ENCODE peak calls at places on chromosomes 7 and 10, in seven cellular contexts. N is H7, U is AG04450, R is neuronal stem cell, J is brain microvascular endothelial cell, O is psoas muscle, P is dorsolateral prefrontal cortex. B is an unnamed sample. For H3K27me3, the result is how much of the 10 kb centered on the place peaks cover.

GRCh38 chr7:149209518-149210269 is 14.3 kb downstream of the ZNF282 start:
- DNase-seq in N (peak), U (no peak), R (peak), J (peak), O (peak), P (no peak), B (peak)

GRCh38 chr10:16509996-16510395 is 11.7 kb downstream of the C1QL3 start:
- DNase-seq in N (no peak), U (no peak), R (no peak), J (peak), O (no peak), P (no peak), B (no peak)

GRCh38 chr10:10133271-10133670 is 884.4 kb upstream of the CELF2 start:
- DNase-seq in N (no peak), U (no peak), R (peak), J (no peak), O (no peak), P (no peak), B (no peak)

GRCh38 chr7:137313196-137313595 is 30.3 kb downstream of the PTN start:
- DNase-seq in N (no peak), U (no peak), R (no peak), J (no peak), O (no peak), P (peak), B (no peak)

GRCh38 chr10:103584216-103585010 is 90.9 kb downstream of the NEURL1 start:
- DNase-seq in N (no peak), U (no peak), R (no peak), J (no peak), O (peak), P (no peak), B (peak)

GRCh38 chr7:79548616-79549206 is 95.2 kb upstream of the MAGI2 start:
- DNase-seq in N (no peak), U (no peak), R (no peak), J (no peak), O (no peak), P (no peak), B (no peak)

GRCh38 chr10:13775786-13776780 is 189.3 kb downstream of the PRPF18 start:
- DNase-seq in N (no peak), U (peak), R (no peak), J (peak), O (no peak), P (no peak), B (no peak)

GRCh38 chr7:78226059-78226658 is 427.6 kb downstream of the PHTF2 start:
- DNase-seq in N (peak), U (no peak), R (peak), J (no peak), O (no peak), P (no peak), B (no peak)

GRCh38 chr10:11557513-11557912 is 53.9 kb downstream of the USP6NL start:
- DNase-seq in N (no peak), U (no peak), R (no peak), J (no peak), O (no peak), P (no peak), B (no peak)

GRCh38 chr7:133591704-133592340 is 338.9 kb downstream of the EXOC4 start:
- DNase-seq in N (no peak), U (no peak), R (no peak), J (no peak), O (no peak), P (no peak), B (no peak)

GRCh38 chr10:91796332-91797076 is 1.7 kb upstream of the TNKS2 start:
- DNase-seq in N (peak), U (no peak), R (no peak), J (no peak), O (no peak), P (no peak), B (peak)

GRCh38 chr7:92135100-92135429 is 788 bp upstream of the CYP51A1 start:
- DNase-seq in N (peak), U (no peak), R (no peak), J (peak), O (no peak), P (peak), B (no peak)

GRCh38 chr7:116210345-116211005 is at the start of gene TES:
- DNase-seq in N (peak), U (no peak), R (peak), J (no peak), O (peak), P (no peak), B (peak)

GRCh38 chr7:64182036-64182790 is 24.8 kb upstream of the ZNF735 start:
- DNase-seq in N (no peak), U (no peak), R (no peak), J (no peak), O (no peak), P (no peak), B (no peak)

GRCh38 chr7:133602291-133602690 is 349.4 kb downstream of the EXOC4 start:
- DNase-seq in N (no peak), U (no peak), R (no peak), J (peak), O (no peak), P (no peak), B (no peak)

GRCh38 chr7:139682136-139683013 is 95.4 kb downstream of the HIPK2 start:
- DNase-seq in N (peak), U (no peak), R (no peak), J (peak), O (no peak), P (no peak), B (no peak)

GRCh38 chr7:112510032-112510742 is 29.4 kb downstream of the LSMEM1 start:
- DNase-seq in N (no peak), U (peak), R (no peak), J (peak), O (no peak), P (no peak), B (no peak)

GRCh38 chr7:74026406-74027123 is 1.4 kb upstream of the ELN start:
- DNase-seq in N (peak), U (no peak), R (peak), J (peak), O (peak), P (peak), B (peak)

GRCh38 chr7:49346200-49346899 is 422.0 kb downstream of the CDC14C start:
- DNase-seq in N (no peak), U (no peak), R (no peak), J (no peak), O (no peak), P (no peak), B (no peak)

GRCh38 chr10:97138174-97138573 is 47.6 kb downstream of the SLIT1 start:
- DNase-seq in N (peak), U (no peak), R (no peak), J (no peak), O (no peak), P (no peak), B (no peak)

GRCh38 chr7:125098377-125098970 is 168.8 kb upstream of the POT1 start:
- DNase-seq in N (no peak), U (no peak), R (no peak), J (peak), O (no peak), P (no peak), B (no peak)

GRCh38 chr7:152588350-152588749 is 87.6 kb downstream of the XRCC2 start:
- DNase-seq in N (no peak), U (peak), R (no peak), J (peak), O (no peak), P (no peak), B (no peak)

GRCh38 chr10:114028425-114028824 is 15.2 kb upstream of the ADRB1 start:
- DNase-seq in N (no peak), U (no peak), R (no peak), J (no peak), O (no peak), P (no peak), B (no peak)

GRCh38 chr10:103612462-103613365 is 119.2 kb downstream of the NEURL1 start:
- DNase-seq in N (no peak), U (peak), R (no peak), J (peak), O (no peak), P (peak), B (no peak)

GRCh38 chr7:70285176-70285575 is 686.9 kb downstream of the AUTS2 start:
- DNase-seq in N (no peak), U (no peak), R (no peak), J (no peak), O (no peak), P (no peak), B (no peak)

GRCh38 chr7:155985518-155986427 is 173.5 kb upstream of the SHH start:
- DNase-seq in N (peak), U (no peak), R (no peak), J (no peak), O (no peak), P (no peak), B (no peak)

GRCh38 chr10:131649609-131650008 is 251.2 kb upstream of the PPP2R2D start:
- DNase-seq in N (no peak), U (no peak), R (no peak), J (no peak), O (no peak), P (no peak), B (no peak)

GRCh38 chr10:42937048-42937447 is 139.8 kb upstream of the RET start:
- DNase-seq in N (no peak), U (no peak), R (no peak), J (no peak), O (no peak), P (no peak), B (no peak)

GRCh38 chr7:110650313-110650712 is 440.6 kb upstream of the LRRN3 start:
- DNase-seq in N (peak), U (no peak), R (no peak), J (no peak), O (no peak), P (no peak), B (no peak)

GRCh38 chr10:44006826-44007225 is 358.1 kb upstream of the ZNF32 start:
- DNase-seq in N (no peak), U (no peak), R (no peak), J (no peak), O (no peak), P (no peak), B (no peak)

GRCh38 chr7:99092064-99092720 is 51.7 kb downstream of the SMURF1 start:
- DNase-seq in N (no peak), U (no peak), R (no peak), J (no peak), O (no peak), P (peak), B (no peak)

GRCh38 chr10:77873558-77874380 is 52.8 kb downstream of the DLG5 start:
- DNase-seq in N (no peak), U (no peak), R (no peak), J (peak), O (peak), P (no peak), B (peak)

GRCh38 chr7:13115829-13116228 is 428.4 kb downstream of the ARL4A start:
- DNase-seq in N (no peak), U (no peak), R (no peak), J (no peak), O (no peak), P (no peak), B (no peak)

GRCh38 chr10:70578371-70578947 is 24.1 kb downstream of the PRF1 start:
- DNase-seq in N (no peak), U (peak), R (no peak), J (peak), O (no peak), P (no peak), B (no peak)

GRCh38 chr10:63883861-63884260 is 362.7 kb downstream of the REEP3 start:
- DNase-seq in N (no peak), U (no peak), R (no peak), J (no peak), O (no peak), P (no peak), B (no peak)

GRCh38 chr7:132933076-132933466 is 148.8 kb downstream of the CHCHD3 start:
- DNase-seq in N (no peak), U (no peak), R (no peak), J (peak), O (no peak), P (no peak), B (no peak)

GRCh38 chr10:75390178-75390577 is 11.4 kb downstream of the ZNF503 start:
- DNase-seq in N (no peak), U (no peak), R (no peak), J (no peak), O (no peak), P (no peak), B (no peak)

GRCh38 chr7:20075992-20076813 is 141.0 kb downstream of the MACC1 start:
- DNase-seq in N (no peak), U (no peak), R (no peak), J (no peak), O (no peak), P (no peak), B (no peak)

GRCh38 chr10:127802532-127803055 is 65.6 kb downstream of the FOXI2 start:
- DNase-seq in N (no peak), U (no peak), R (no peak), J (no peak), O (no peak), P (no peak), B (no peak)

GRCh38 chr10:9222917-9223316 is 1168.4 kb downstream of the GATA3 start:
- DNase-seq in N (no peak), U (no peak), R (no peak), J (no peak), O (no peak), P (no peak), B (no peak)

GRCh38 chr7:4631021-4631663 is 51.0 kb upstream of the FOXK1 start:
- DNase-seq in N (no peak), U (no peak), R (no peak), J (no peak), O (no peak), P (no peak), B (no peak)
- H3K27me3 ChIP-seq in N (under half), U (under half), R (under half), J (under half), O (under half), P (under half), B (under half)

DNA sequence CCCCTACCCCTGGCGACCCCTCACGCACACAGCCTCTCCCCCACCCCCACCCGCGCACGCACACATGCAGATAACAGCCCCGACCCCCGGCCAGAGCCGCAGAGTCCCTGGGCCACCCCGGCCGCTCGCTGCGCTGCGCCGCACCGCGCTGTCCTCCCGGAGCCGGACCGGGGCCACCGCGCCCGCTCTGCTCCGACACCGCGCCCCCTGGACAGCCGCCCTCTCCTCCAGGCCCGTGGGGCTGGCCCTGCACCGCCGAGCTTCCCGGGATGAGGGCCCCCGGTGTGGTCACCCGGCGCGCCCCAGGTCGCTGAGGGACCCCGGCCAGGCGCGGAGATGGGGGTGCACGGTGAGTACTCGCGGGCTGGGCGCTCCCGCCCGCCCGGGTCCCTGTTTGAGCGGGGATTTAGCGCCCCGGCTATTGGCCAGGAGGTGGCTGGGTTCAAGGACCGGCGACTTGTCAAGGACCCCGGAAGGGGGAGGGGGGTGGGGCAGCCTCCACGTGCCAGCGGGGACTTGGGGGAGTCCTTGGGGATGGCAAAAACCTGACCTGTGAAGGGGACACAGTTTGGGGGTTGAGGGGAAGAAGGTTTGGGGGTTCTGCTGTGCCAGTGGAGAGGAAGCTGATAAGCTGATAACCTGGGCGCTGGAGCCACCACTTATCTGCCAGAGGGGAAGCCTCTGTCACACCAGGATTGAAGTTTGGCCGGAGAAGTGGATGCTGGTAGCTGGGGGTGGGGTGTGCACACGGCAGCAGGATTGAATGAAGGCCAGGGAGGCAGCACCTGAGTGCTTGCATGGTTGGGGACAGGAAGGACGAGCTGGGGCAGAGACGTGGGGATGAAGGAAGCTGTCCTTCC is 607 bp downstream of the EPO start:
- DNase-seq in N (peak), U (no peak), R (no peak), J (no peak), O (no peak), P (no peak), B (no peak)
- H3K4me3 ChIP-seq in N (peak), U (no peak), R (no peak), J (no peak), O (no peak), P (no peak), B (no peak)

DNA sequence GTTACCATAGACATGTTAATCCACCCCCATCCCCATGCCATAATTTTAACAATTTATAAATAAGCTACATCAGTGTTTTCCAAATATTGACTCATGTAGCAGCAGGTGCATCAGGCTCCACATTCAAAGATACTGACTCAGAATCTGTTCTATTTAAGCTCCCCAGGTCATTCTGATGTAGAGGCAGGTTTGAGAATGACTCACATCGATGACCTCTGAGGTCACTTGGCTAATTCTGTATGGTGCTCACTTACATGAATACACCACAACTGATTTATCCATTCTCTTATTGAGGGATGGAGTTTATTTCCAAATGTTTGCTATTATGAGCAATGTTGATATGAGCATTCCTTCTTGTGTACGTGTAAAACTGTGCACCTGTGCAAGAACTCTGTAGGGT is 1159.0 kb downstream of the TYW1 start:
- DNase-seq in N (no peak), U (no peak), R (no peak), J (no peak), O (no peak), P (no peak), B (no peak)
- H3K27me3 ChIP-seq in N (under half), U (under half), R (under half), J (under half), O (under half), P (under half), B (under half)

GRCh38 chr7:130888017-130888371 is 154.0 kb upstream of the KLF14 start:
- DNase-seq in N (no peak), U (no peak), R (no peak), J (no peak), O (no peak), P (no peak), B (no peak)
- H3K4me3 ChIP-seq in N (no peak), U (peak), R (no peak), J (no peak), O (peak), P (no peak), B (no peak)

GRCh38 chr7:28315565-28316420 is 96.5 kb upstream of the CREB5 start:
- DNase-seq in N (no peak), U (no peak), R (no peak), J (no peak), O (no peak), P (no peak), B (no peak)

GRCh38 chr7:28318126-28318762 is 94.1 kb upstream of the CREB5 start:
- DNase-seq in N (no peak), U (no peak), R (no peak), J (no peak), O (no peak), P (no peak), B (no peak)

GRCh38 chr7:28312973-28313372 is 99.3 kb upstream of the CREB5 start:
- DNase-seq in N (no peak), U (no peak), R (no peak), J (no peak), O (no peak), P (no peak), B (no peak)

GRCh38 chr7:28311670-28312069 is 100.6 kb upstream of the CREB5 start:
- DNase-seq in N (peak), U (no peak), R (no peak), J (no peak), O (no peak), P (no peak), B (no peak)

GRCh38 chr7:28316489-28316888 is 95.8 kb upstream of the CREB5 start:
- DNase-seq in N (no peak), U (peak), R (no peak), J (no peak), O (no peak), P (no peak), B (no peak)
- H3K27me3 ChIP-seq in N (under half), U (under half), R (under half), J (under half), O (under half), P (under half), B (under half)